ENCODE peak calls at places on chromosomes 3 and 15, in ten cellular contexts. G is stimulated activated CD4-positive, alpha-beta T cell treated with anti-CD3 and anti-CD28 coated beads, TNF-alpha, amount 100 ng/mL, for 1 hour; B is HuH-7; V is activated naive CD4-positive, alpha-beta T cell treated with anti-CD3 and anti-CD28 coated beads, Interleukin-2, amount 10 ng/mL, durations not matched to agents 7 days and 5 days; L is NCI-H1694 treated with DMSO at 0.1 percent for 48 hours; D is Caki2; M is non-pigmented ciliary epithelial cell; Q is stimulated activated CD8-positive, alpha-beta memory T cell treated with anti-CD3 and anti-CD28 coated beads, Interleukin-7, amount 100 ng/mL, for 4 hours; F is NT2/D1; J is NCI-H1436. P is an unnamed sample.

GRCh38 chr15:62888628-62889027 is 153.9 kb upstream of the TPM1 start:
- DNase-seq in B (no peak), V (no peak), F (no peak), G (no peak), Q (no peak), L (no peak), J (no peak), D (no peak), M (no peak), P (no peak)

GRCh38 chr15:38134252-38134651 is 118.4 kb upstream of the SPRED1 start:
- DNase-seq in B (no peak), Q (no peak), F (no peak), J (no peak), V (no peak), M (no peak), G (no peak), L (no peak), D (no peak), P (no peak)

GRCh38 chr15:55873024-55873745 is 120.2 kb downstream of the NEDD4 start:
- DNase-seq in Q (no peak), B (no peak), F (no peak), L (no peak), V (no peak), M (no peak), D (peak; percentile 65), G (no peak), J (no peak), P (peak; percentile 37)

GRCh38 chr3:30770387-30770786 is 124.1 kb downstream of the GADL1 start:
- DNase-seq in D (peak; percentile 66), M (peak; percentile 76), G (no peak), F (no peak), L (no peak), V (no peak), B (peak; percentile 21), Q (no peak), J (no peak), P (no peak)

GRCh38 chr15:97012986-97013385 is 682.5 kb downstream of the NR2F2 start:
- DNase-seq in M (no peak), L (no peak), G (no peak), Q (no peak), F (no peak), V (no peak), B (no peak), D (no peak), J (no peak), P (no peak)

GRCh38 chr3:167030059-167030458 is 350.0 kb downstream of the ZBBX start:
- DNase-seq in J (no peak), D (no peak), L (no peak), G (no peak), Q (no peak), B (no peak), V (no peak), F (no peak), M (no peak), P (peak; percentile 96)

GRCh38 chr15:89971592-89971997 is 29.5 kb upstream of the ZNF710 start:
- DNase-seq in L (peak; percentile 38), F (peak; percentile 58), V (peak; percentile 67), D (no peak), G (no peak), Q (no peak), M (peak; percentile 5), B (peak; percentile 91), J (peak; percentile 19), P (peak; percentile 61)

GRCh38 chr3:171028779-171029232 is 2.3 kb upstream of the SLC2A2 start:
- DNase-seq in F (no peak), V (no peak), B (no peak), D (no peak), M (peak; percentile 83), G (no peak), L (no peak), J (no peak), Q (no peak), P (peak; percentile 67)

GRCh38 chr15:36090276-36090946 is 489.0 kb upstream of the CDIN1 start:
- DNase-seq in V (no peak), L (no peak), F (peak; percentile 38), J (peak; percentile 20), D (no peak), G (no peak), B (no peak), M (no peak), Q (no peak), P (no peak)

GRCh38 chr3:70970136-70970535 is 613.4 kb downstream of the FOXP1 start:
- DNase-seq in J (no peak), L (no peak), B (no peak), F (no peak), V (no peak), Q (no peak), M (no peak), G (no peak), D (no peak), P (no peak)

GRCh38 chr3:126826693-126827092 is 122.7 kb downstream of the CHCHD6 start:
- DNase-seq in B (no peak), M (no peak), Q (no peak), F (no peak), G (no peak), D (no peak), J (no peak), V (no peak), L (no peak), P (no peak)

GRCh38 chr3:147410518-147411234 is 1.5 kb downstream of the ZIC1 start:
- DNase-seq in M (no peak), Q (no peak), D (no peak), J (no peak), F (no peak), B (no peak), L (no peak), V (no peak), G (no peak), P (peak; percentile 23)

GRCh38 chr15:45705510-45706473 is 71.0 kb downstream of the SQOR start:
- DNase-seq in B (peak; percentile 60), Q (peak; percentile 39), L (peak; percentile 74), J (peak; percentile 81), V (peak; percentile 77), D (peak; percentile 71), M (peak; percentile 60), F (peak; percentile 76), G (peak; percentile 40), P (peak; percentile 95)

GRCh38 chr15:85646538-85647091 is 148.1 kb downstream of the KLHL25 start:
- DNase-seq in F (no peak), V (no peak), L (no peak), D (peak; percentile 40), Q (no peak), G (no peak), M (peak; percentile 81), B (no peak), J (peak; percentile 6), P (no peak)

GRCh38 chr3:60434945-60435344 is 816.3 kb downstream of the FHIT start:
- DNase-seq in M (no peak), F (no peak), B (no peak), G (no peak), D (no peak), V (no peak), Q (no peak), J (no peak), L (no peak), P (no peak)

P was measured in NCI-H82.